ENCODE peak calls at places on chromosomes 4 and X, in seven cellular contexts. N is GM23248, D is neural progenitor cell, H is HCT116, A is mammary epithelial cell, B is fibroblast of lung, V is osteoblast. Z is an unnamed sample. For H4K20me1, the result is how much of the 10 kb centered on the place peaks cover.

GRCh38 chrX:74925210-74926088 is at the start of gene NEXMIF:
- DNase-seq in N (peak), D (peak), H (no peak), A (no peak), B (peak), V (peak), Z (no peak)

GRCh38 chrX:37800762-37801161 is 20.9 kb downstream of the CYBB start:
- DNase-seq in N (no peak), D (no peak), H (no peak), A (no peak), B (no peak), V (no peak), Z (no peak)

GRCh38 chr4:17630228-17630627 is 15.8 kb downstream of the MED28 start:
- DNase-seq in N (no peak), D (no peak), H (no peak), A (no peak), B (no peak), V (no peak), Z (no peak)

GRCh38 chrX:133655914-133656265 is 240.6 kb upstream of the GPC4 start:
- DNase-seq in N (no peak), D (no peak), H (no peak), A (no peak), B (peak), V (no peak), Z (no peak)

GRCh38 chrX:4944767-4945166 is 1231.3 kb upstream of the PRKX start:
- DNase-seq in N (no peak), D (peak), H (no peak), A (no peak), B (no peak), V (no peak), Z (no peak)

GRCh38 chr4:186688150-186688943 is 35.3 kb downstream of the FAT1 start:
- DNase-seq in N (no peak), D (peak), H (no peak), A (no peak), B (no peak), V (no peak), Z (no peak)

GRCh38 chrX:1488141-1488540 is 35.4 kb upstream of the ASMTL start:
- DNase-seq in N (no peak), D (no peak), H (no peak), A (no peak), B (no peak), V (no peak), Z (no peak)

GRCh38 chr4:98939446-98939845 is 10.5 kb upstream of the EIF4E start:
- DNase-seq in N (no peak), D (no peak), H (no peak), A (no peak), B (no peak), V (no peak), Z (no peak)

GRCh38 chr4:123397276-123398150 is 918 bp downstream of the SPRY1 start:
- DNase-seq in N (peak), D (peak), H (peak), A (peak), B (peak), V (peak), Z (no peak)

GRCh38 chrX:41452972-41453371 is 5.8 kb downstream of the NYX start:
- DNase-seq in N (peak), D (no peak), H (no peak), A (no peak), B (no peak), V (no peak), Z (no peak)

GRCh38 chr4:40251366-40251765 is 54.5 kb downstream of the RHOH start:
- DNase-seq in N (peak), D (no peak), H (peak), A (peak), B (no peak), V (no peak), Z (no peak)

GRCh38 chr4:122873752-122874151 is 47.1 kb downstream of the FGF2 start:
- DNase-seq in N (peak), D (no peak), H (no peak), A (peak), B (peak), V (no peak), Z (no peak)

GRCh38 chr4:126533176-126533575 is 1099.6 kb upstream of the INTU start:
- DNase-seq in N (peak), D (peak), H (no peak), A (no peak), B (peak), V (no peak), Z (no peak)

GRCh38 chrX:24465524-24465850 is 401 bp downstream of the PDK3 start:
- DNase-seq in N (no peak), D (no peak), H (no peak), A (no peak), B (no peak), V (no peak), Z (no peak)

GRCh38 chrX:132480581-132481203 is 8.1 kb downstream of the MBNL3 start:
- DNase-seq in N (peak), D (no peak), H (no peak), A (peak), B (peak), V (peak), Z (peak)

GRCh38 chr4:172899861-172900260 is 268.8 kb upstream of the GALNT7 start:
- DNase-seq in N (no peak), D (no peak), H (no peak), A (peak), B (no peak), V (no peak), Z (no peak)

GRCh38 chr4:23945521-23946017 is 55.7 kb upstream of the PPARGC1A start:
- DNase-seq in N (peak), D (no peak), H (no peak), A (peak), B (peak), V (no peak), Z (no peak)

GRCh38 chrX:103919336-103919682 is 43.1 kb upstream of the TMSB15B start:
- DNase-seq in N (peak), D (no peak), H (no peak), A (no peak), B (peak), V (peak), Z (peak)

GRCh38 chrX:87518504-87518903 is 902 bp downstream of the KLHL4 start:
- DNase-seq in N (peak), D (no peak), H (no peak), A (peak), B (peak), V (no peak), Z (no peak)

GRCh38 chrX:87516716-87517115 is 886 bp upstream of the KLHL4 start:
- DNase-seq in N (no peak), D (no peak), H (no peak), A (peak), B (peak), V (no peak), Z (no peak)

DNA sequence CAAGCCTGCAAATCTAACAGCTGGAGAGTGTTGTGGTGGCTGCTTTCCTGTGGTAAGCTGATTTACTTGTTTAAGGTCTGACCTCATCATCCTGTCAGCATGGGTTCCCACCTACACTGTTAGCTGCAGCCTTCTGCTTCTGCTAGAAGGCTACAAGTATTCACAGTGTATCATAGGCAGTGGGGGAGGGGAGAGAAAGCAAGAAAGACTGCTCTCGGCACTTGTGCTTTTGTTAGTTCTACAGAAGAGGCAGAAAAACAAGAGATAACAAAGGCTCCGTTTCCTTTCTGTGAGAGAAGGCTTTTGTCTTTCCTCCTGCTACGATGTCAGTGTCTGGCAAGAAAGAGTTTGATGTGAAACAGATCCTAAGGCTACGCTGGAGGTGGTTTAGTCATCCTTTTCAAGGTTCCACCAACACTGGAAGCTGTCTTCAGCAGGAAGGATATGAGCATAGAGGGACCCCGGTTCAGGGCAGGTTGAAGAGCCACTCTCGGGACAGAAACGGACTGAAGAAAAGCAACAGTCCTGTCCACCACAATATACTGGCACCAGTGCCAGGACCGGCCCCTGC is at the start of gene KLHL4:
- DNase-seq in N (peak), D (peak), H (no peak), A (peak), B (peak), V (peak), Z (no peak)
- H3K4me3 ChIP-seq in N (no peak), D (peak), H (no peak), A (peak), B (peak), V (peak), Z (no peak)

GRCh38 chrX:77755561-77755960 is 30.5 kb downstream of the ATRX start:
- DNase-seq in N (no peak), D (no peak), H (no peak), A (no peak), B (no peak), V (no peak), Z (no peak)
- H4K20me1 ChIP-seq in N (under half), D (under half), H (under half), A (under half), B (under half), V (under half), Z (under half)

DNA sequence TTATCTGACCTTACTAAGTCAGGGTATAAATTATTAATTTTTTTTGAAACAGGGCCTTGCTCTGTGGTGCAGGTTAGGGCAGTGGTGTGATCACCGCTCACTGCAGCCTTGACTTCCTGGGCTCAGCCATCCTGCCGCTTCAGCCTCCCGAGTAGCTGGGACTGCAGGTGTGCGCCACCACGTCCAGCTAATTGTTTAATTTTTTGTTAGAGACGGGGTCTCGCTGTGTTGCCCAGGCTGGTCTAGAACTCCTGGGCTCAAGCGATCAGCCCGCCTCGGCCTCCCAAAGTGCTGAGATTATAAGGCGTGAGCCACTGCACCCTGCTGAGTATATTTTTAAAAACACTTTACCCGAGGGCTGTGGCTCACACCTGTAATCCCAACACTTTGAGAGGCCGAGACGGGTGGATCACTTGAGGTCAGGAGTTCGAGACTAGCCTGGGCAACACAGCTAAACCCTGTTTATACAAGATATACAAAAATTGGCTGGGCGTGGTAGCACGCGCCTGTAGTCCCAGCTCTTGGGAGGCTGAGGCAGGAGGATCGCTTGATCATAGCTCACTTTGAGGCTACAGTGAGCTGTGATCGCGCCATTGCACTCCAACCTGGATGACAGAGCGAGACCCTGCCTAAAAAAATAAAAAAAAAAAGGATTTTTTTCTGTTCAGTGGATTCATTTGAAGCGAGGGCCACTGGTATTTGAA is 721 bp upstream of the TBC1D25 start:
- DNase-seq in N (no peak), D (no peak), H (no peak), A (no peak), B (no peak), V (no peak), Z (no peak)
- H3K4me3 ChIP-seq in N (peak), D (peak), H (no peak), A (no peak), B (peak), V (peak), Z (no peak)

GRCh38 chrX:154360155-154360713 is 14.2 kb downstream of the FLNA start:
- DNase-seq in N (no peak), D (no peak), H (no peak), A (no peak), B (no peak), V (no peak), Z (no peak)

GRCh38 chrX:154358011-154358410 is 16.4 kb downstream of the FLNA start:
- DNase-seq in N (no peak), D (no peak), H (no peak), A (no peak), B (no peak), V (no peak), Z (no peak)

GRCh38 chrX:154359362-154360154 is 14.9 kb downstream of the FLNA start:
- DNase-seq in N (no peak), D (no peak), H (no peak), A (no peak), B (no peak), V (no peak), Z (no peak)

GRCh38 chrX:154357205-154357604 is 17.2 kb downstream of the FLNA start:
- DNase-seq in N (no peak), D (no peak), H (no peak), A (no peak), B (no peak), V (no peak), Z (no peak)

DNA sequence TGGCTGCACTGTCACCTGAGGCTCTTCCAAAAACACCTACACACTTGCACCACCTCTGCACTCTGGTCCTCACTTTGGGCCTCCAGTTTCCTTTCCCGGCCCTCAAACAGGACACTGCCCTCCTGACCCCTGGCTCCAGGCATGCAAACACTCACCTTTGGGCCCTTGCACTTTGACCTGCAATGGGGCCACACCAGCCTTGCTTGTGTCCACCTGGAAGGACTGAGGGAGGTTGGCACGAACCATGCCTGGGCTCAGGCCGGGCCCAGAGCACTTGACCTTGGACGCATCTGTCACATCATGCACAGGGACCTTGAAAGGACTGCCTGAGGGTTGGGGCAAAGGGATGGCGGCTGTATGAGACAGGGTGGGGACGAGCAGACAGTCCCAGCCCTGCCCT is 15.6 kb downstream of the FLNA start:
- DNase-seq in N (no peak), D (no peak), H (no peak), A (no peak), B (no peak), V (no peak), Z (no peak)
- H4K20me1 ChIP-seq in N (under half), D (under half), H (under half), A (under half), B (under half), V (half or more), Z (under half)